ENCODE peak calls at places on chromosomes 13 and 19, in ten cellular contexts. U, X, Q, W, G, L, A, I, M and C are unnamed samples.

GRCh38 chr13:59476376-59476775 is 687.4 kb downstream of the DIAPH3 start:
- DNase-seq in U (no peak), X (no peak), Q (no peak), W (no peak), G (no peak), L (no peak), A (no peak), I (no peak), M (no peak), C (no peak)

GRCh38 chr19:46356670-46357055 is 9.8 kb downstream of the PPP5C start:
- DNase-seq in U (no peak), X (no peak), Q (no peak), W (no peak), G (no peak), L (no peak), A (no peak), I (no peak), M (no peak), C (no peak)

GRCh38 chr19:29610213-29610573 is 4.1 kb downstream of the POP4 start:
- DNase-seq in U (no peak), X (no peak), Q (no peak), W (no peak), G (no peak), L (no peak), A (no peak), I (no peak), M (no peak), C (no peak)

GRCh38 chr19:39199025-39199424 is 2.3 kb downstream of the NCCRP1 start:
- DNase-seq in U (no peak), X (peak; percentile 81), Q (peak; percentile 6), W (peak; percentile 34), G (no peak), L (peak; percentile 85), A (peak; percentile 80), I (no peak), M (no peak), C (no peak)

GRCh38 chr13:110282316-110282841 is 24.6 kb downstream of the COL4A1 start:
- DNase-seq in U (no peak), X (no peak), Q (no peak), W (no peak), G (no peak), L (no peak), A (no peak), I (no peak), M (no peak), C (no peak)

GRCh38 chr19:35306473-35307246 is 14.7 kb downstream of the MAG start:
- DNase-seq in U (no peak), X (no peak), Q (no peak), W (peak; percentile 40), G (no peak), L (peak; percentile 3), A (no peak), I (no peak), M (peak; percentile 59), C (no peak)

GRCh38 chr19:11480081-11480926 is 542 bp downstream of the ELAVL3 start:
- DNase-seq in U (no peak), X (no peak), Q (no peak), W (no peak), G (no peak), L (no peak), A (no peak), I (no peak), M (no peak), C (no peak)

GRCh38 chr13:59236309-59236939 is 927.3 kb downstream of the DIAPH3 start:
- DNase-seq in U (no peak), X (no peak), Q (no peak), W (no peak), G (no peak), L (no peak), A (no peak), I (no peak), M (no peak), C (no peak)

GRCh38 chr19:41868120-41868988 is 8.3 kb downstream of the RPS19 start:
- DNase-seq in U (no peak), X (no peak), Q (no peak), W (no peak), G (no peak), L (no peak), A (no peak), I (no peak), M (no peak), C (no peak)